ENCODE peak calls at places on chromosomes 1 and 21, in six cellular contexts. S is activated naive CD4-positive, alpha-beta T cell; X is activated gamma-delta T cell treated with Interleukin-2 at 50 U/mL for 16 hours; A is left cardiac atrium; J is 8988T; B is nephron progenitor cell. Q is an unnamed sample.

GRCh38 chr1:7177021-7177420 is 391.8 kb downstream of the CAMTA1 start:
- DNase-seq in S (no peak), X (no peak), A (no peak), J (no peak), B (no peak), Q (no peak)

GRCh38 chr1:176866011-176866410 is 298.5 kb downstream of the ASTN1 start:
- DNase-seq in S (no peak), X (no peak), A (no peak), J (no peak), B (no peak), Q (no peak)

GRCh38 chr1:58107943-58108342 is 438.6 kb downstream of the OMA1 start:
- DNase-seq in S (no peak), X (no peak), A (no peak), J (no peak), B (no peak), Q (no peak)

GRCh38 chr1:170175032-170175431 is 29.3 kb downstream of the NTMT2 start:
- DNase-seq in S (no peak), X (no peak), A (no peak), J (no peak), B (no peak), Q (no peak)

GRCh38 chr21:31713973-31714740 is 17.8 kb downstream of the SCAF4 start:
- DNase-seq in S (no peak), X (no peak), A (no peak), J (no peak), B (no peak), Q (no peak)

GRCh38 chr1:109794319-109795132 is 30.8 kb upstream of the EPS8L3 start:
- DNase-seq in S (no peak), X (no peak), A (peak), J (no peak), B (no peak), Q (no peak)

GRCh38 chr1:150233359-150234308 is 2.3 kb downstream of the ANP32E start:
- DNase-seq in S (no peak), X (no peak), A (no peak), J (no peak), B (no peak), Q (no peak)

GRCh38 chr1:224497714-224498573 is 63.3 kb upstream of the WDR26 start:
- DNase-seq in S (peak), X (peak), A (peak), J (no peak), B (no peak), Q (peak)

GRCh38 chr1:211944733-211945500 is 90.4 kb downstream of the INTS7 start:
- DNase-seq in S (no peak), X (no peak), A (no peak), J (peak), B (peak), Q (peak)